ENCODE peak calls at places on chromosomes 3 and 15, in six cellular contexts. U, Z, L, X, O and A are unnamed samples.

GRCh38 chr3:126267169-126267975 is 87.0 kb upstream of the ALDH1L1 start:
- DNase-seq in L (no peak), Z (peak; percentile 86), X (peak; percentile 56), O (peak; percentile 84), U (peak; percentile 76), A (peak; percentile 91)

GRCh38 chr3:197793246-197793645 is 2.2 kb downstream of the LRCH3 start:
- DNase-seq in L (peak; percentile 71), X (peak; percentile 54), Z (no peak), U (no peak), O (no peak), A (no peak)

GRCh38 chr3:148513066-148513671 is 184.5 kb upstream of the AGTR1 start:
- DNase-seq in X (no peak), O (no peak), L (no peak), Z (no peak), U (no peak), A (no peak)

GRCh38 chr3:140540262-140540661 is 137.6 kb upstream of the TRIM42 start:
- DNase-seq in X (no peak), U (no peak), L (peak; percentile 92), O (no peak), Z (no peak), A (no peak)

GRCh38 chr15:40301467-40302179 is 6.1 kb downstream of the PLCB2 start:
- DNase-seq in X (no peak), L (no peak), Z (peak; percentile 85), O (no peak), U (no peak), A (no peak)

GRCh38 chr3:186772886-186773417 is 10.4 kb upstream of the EIF4A2 start:
- DNase-seq in Z (peak; percentile 78), U (peak; percentile 32), X (no peak), O (no peak), L (peak; percentile 94), A (no peak)

GRCh38 chr3:160245261-160245800 is 20.1 kb downstream of the C3orf80 start:
- DNase-seq in O (no peak), X (no peak), Z (no peak), U (no peak), L (no peak), A (no peak)

GRCh38 chr3:4821331-4821730 is 157.9 kb upstream of the BHLHE40 start:
- DNase-seq in L (no peak), X (peak; percentile 49), Z (no peak), O (no peak), U (no peak), A (no peak)

GRCh38 chr3:63753567-63753966 is 65.5 kb upstream of the C3orf49 start:
- DNase-seq in O (no peak), L (no peak), Z (no peak), X (peak; percentile 1), U (no peak), A (no peak)

GRCh38 chr3:30418443-30418842 is 188.0 kb upstream of the TGFBR2 start:
- DNase-seq in O (no peak), X (peak; percentile 15), Z (no peak), L (no peak), U (no peak), A (no peak)

GRCh38 chr15:69194854-69195253 is 34.4 kb downstream of the GLCE start:
- DNase-seq in L (no peak), U (no peak), O (no peak), Z (no peak), X (no peak), A (no peak)

GRCh38 chr3:148333091-148333490 is 364.6 kb upstream of the AGTR1 start:
- DNase-seq in L (no peak), X (peak; percentile 41), U (no peak), O (no peak), Z (no peak), A (no peak)

GRCh38 chr3:177519588-177519987 is 322.3 kb upstream of the TBL1XR1 start:
- DNase-seq in O (no peak), X (no peak), Z (no peak), U (no peak), L (no peak), A (no peak)

GRCh38 chr3:141306922-141307321 is 61.4 kb upstream of the ZBTB38 start:
- DNase-seq in O (no peak), U (no peak), L (no peak), Z (no peak), X (peak; percentile 13), A (no peak)

GRCh38 chr3:100496711-100497261 is 4.4 kb downstream of the TMEM45A start:
- DNase-seq in U (no peak), O (peak; percentile 32), L (peak; percentile 35), X (peak; percentile 87), Z (no peak), A (no peak)

GRCh38 chr3:35932995-35933394 is 293.7 kb downstream of the ARPP21 start:
- DNase-seq in U (no peak), X (peak; percentile 98), Z (no peak), O (peak; percentile 43), L (no peak), A (peak; percentile 57)

GRCh38 chr15:62119224-62119925 is 45.7 kb downstream of the C2CD4B start:
- DNase-seq in U (no peak), O (peak; percentile 78), X (peak; percentile 82), L (no peak), Z (no peak), A (peak; percentile 88)
- H3K27me3 ChIP-seq in U (no peaks in the 10 kb centered on the region), O (no peaks in the 10 kb centered on the region), X (no peaks in the 10 kb centered on the region), L (no peaks in the 10 kb centered on the region), Z (no peaks in the 10 kb centered on the region), A (no peaks in the 10 kb centered on the region)

DNA sequence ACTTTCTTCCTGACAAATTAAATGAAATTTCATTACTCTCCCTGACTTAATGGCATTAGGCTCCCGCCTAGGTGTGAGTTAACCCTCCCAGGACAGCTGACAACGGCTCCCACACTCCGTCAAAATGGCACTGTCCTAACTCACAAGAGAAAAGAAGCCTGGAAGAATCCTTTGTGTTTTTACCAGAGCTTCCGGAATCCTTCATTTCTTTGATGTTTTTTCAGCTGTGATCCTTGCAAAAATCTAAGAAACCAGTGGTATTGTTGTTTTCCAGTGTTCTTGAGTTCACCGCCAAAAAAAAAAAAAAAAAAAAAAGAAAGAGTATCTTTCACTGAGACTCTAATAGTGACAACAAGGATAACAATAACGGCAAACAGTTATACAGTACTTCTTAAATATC is 860.9 kb upstream of the NR2F2 start:
- DNase-seq in U (no peak), L (no peak), X (no peak), O (no peak), Z (no peak), A (no peak)
- H3K27me3 ChIP-seq in U (no peaks in the 10 kb centered on the region), L (no peaks in the 10 kb centered on the region), X (no peaks in the 10 kb centered on the region), O (no peaks in the 10 kb centered on the region), Z (no peaks in the 10 kb centered on the region), A (no peaks in the 10 kb centered on the region)

GRCh38 chr3:53085476-53085875 is 39.6 kb upstream of the SFMBT1 start:
- DNase-seq in Z (no peak), U (no peak), X (no peak), L (no peak), O (no peak), A (no peak)

GRCh38 chr3:53083949-53084309 is 38.1 kb upstream of the SFMBT1 start:
- DNase-seq in Z (no peak), U (no peak), O (no peak), X (no peak), L (no peak), A (no peak)

GRCh38 chr3:53082736-53083135 is 36.9 kb upstream of the SFMBT1 start:
- DNase-seq in X (no peak), L (no peak), Z (peak; percentile 3), U (peak; percentile 4), O (no peak), A (no peak)

GRCh38 chr3:53083496-53083895 is 37.6 kb upstream of the SFMBT1 start:
- DNase-seq in Z (peak; percentile 10), X (no peak), L (no peak), U (no peak), O (no peak), A (peak; percentile 60)

DNA sequence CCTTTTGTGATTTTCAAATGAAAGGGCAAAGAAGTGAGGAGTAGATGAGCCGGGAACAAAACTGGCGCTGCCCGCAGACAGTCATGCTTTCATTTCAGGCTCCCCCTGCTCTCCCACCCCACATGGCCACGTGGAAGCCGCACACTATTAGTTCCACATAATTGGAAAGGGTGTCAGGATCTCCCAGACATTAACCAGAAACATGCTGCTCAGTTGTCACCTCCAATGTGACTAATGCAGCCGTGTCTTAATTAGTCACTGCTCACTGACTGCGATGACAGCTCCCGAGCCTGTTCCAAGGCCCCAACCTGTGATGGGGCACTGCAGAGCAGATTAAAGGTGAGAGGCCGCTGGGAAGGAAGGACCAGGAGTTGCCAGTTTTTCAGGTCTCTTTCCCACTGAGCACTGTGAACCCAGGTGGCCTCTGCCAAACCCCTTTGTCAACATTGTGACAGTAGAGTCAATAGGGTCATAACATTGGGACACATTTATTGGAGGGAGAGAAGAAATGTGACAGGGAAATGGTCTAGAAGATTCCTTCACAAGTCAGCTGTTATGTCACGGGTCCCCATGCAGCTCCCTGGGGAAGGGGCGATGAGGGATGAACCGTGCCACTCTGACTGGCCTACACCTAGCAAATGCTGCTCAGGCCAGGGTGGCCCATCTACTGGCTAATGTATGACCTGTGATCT is 38.6 kb upstream of the SFMBT1 start:
- DNase-seq in Z (no peak), O (no peak), U (no peak), L (no peak), X (no peak), A (no peak)
- H3K27me3 ChIP-seq in Z (no peaks in the 10 kb centered on the region), O (no peaks in the 10 kb centered on the region), U (no peaks in the 10 kb centered on the region), L (no peaks in the 10 kb centered on the region), X (no peaks in the 10 kb centered on the region), A (no peaks in the 10 kb centered on the region)

GRCh38 chr15:25796395-25796794 is 66.7 kb downstream of the ATP10A start:
- DNase-seq in O (no peak), U (no peak), Z (peak; percentile 7), L (no peak), X (no peak), A (no peak)

GRCh38 chr15:25799906-25800700 is 63.0 kb downstream of the ATP10A start:
- DNase-seq in O (no peak), X (no peak), U (no peak), L (no peak), Z (peak; percentile 25), A (no peak)

GRCh38 chr15:25797511-25798206 is 65.5 kb downstream of the ATP10A start:
- DNase-seq in Z (no peak), O (no peak), U (no peak), X (no peak), L (no peak), A (no peak)

GRCh38 chr15:25797035-25797434 is 66.1 kb downstream of the ATP10A start:
- DNase-seq in U (no peak), X (no peak), O (no peak), L (no peak), Z (no peak), A (no peak)

DNA sequence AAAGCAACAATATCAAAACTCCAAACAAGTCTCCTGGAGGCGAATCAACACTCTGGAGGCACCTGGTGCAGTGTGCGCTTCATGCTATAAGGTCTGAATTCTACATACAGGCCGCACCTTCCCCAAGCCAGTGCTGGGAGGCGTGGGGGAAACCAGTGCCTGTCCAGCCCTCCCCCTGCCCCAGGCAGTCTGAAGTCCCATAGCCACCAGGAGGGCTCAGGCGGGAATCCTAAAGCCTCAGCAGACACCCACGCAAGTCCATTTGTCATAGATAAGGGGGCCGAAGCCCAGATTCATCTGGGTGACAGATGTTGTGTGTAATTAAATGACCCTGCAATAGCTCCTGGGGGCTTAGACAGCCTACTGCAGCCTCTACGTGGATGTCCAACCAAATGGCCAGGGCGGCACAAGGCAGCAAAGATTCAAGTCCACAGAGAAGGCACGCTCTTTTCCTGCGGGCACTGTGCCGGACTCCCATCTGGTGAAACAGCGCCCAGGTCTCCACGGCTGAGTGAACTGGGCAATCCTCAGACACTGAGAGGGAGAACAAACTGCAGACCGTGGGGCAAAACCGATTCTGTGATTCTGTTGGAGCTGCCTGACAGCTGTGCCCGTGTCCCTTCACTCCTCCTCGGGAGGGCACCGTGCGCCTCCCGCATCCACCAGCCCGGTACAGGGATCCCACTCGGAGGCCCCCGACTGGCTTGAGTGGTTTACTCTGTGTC is 64.8 kb downstream of the ATP10A start:
- DNase-seq in Z (peak; percentile 24), U (no peak), L (no peak), O (no peak), X (no peak), A (no peak)
- H3K27me3 ChIP-seq in Z (no peaks in the 10 kb centered on the region), U (no peaks in the 10 kb centered on the region), L (no peaks in the 10 kb centered on the region), O (no peaks in the 10 kb centered on the region), X (no peaks in the 10 kb centered on the region), A (no peaks in the 10 kb centered on the region)